ENCODE peak calls at places on chromosomes 13 and 19, in four cellular contexts. One of them, this sample, is unnamed.

GRCh38 chr19:35037716-35038622 is 3.6 kb upstream of the HPN start:
- DNase-seq in GM12878: peak; percentile 30
- DNase-seq in K562: no peak
- DNase-seq in HL-60: no peak
- DNase-seq in this sample: peak; percentile 70

GRCh38 chr13:80452279-80452678 is 111.4 kb upstream of the SPRY2 start:
- DNase-seq in K562: no peak
- DNase-seq in HL-60: no peak
- DNase-seq in GM12878: no peak
- DNase-seq in this sample: no peak

GRCh38 chr13:35554972-35555623 is 78.6 kb upstream of the MAB21L1 start:
- DNase-seq in GM12878: no peak
- DNase-seq in HL-60: no peak
- DNase-seq in K562: no peak
- DNase-seq in this sample: no peak

GRCh38 chr13:46905249-46905648 is 8.4 kb upstream of the HTR2A start:
- DNase-seq in K562: no peak
- DNase-seq in GM12878: no peak
- DNase-seq in HL-60: no peak
- DNase-seq in this sample: no peak

GRCh38 chr13:102141625-102142472 is 260.0 kb downstream of the FGF14 start:
- DNase-seq in HL-60: no peak
- DNase-seq in K562: peak; percentile 10
- DNase-seq in GM12878: no peak
- DNase-seq in this sample: no peak

GRCh38 chr19:16670291-16670690 is 9.4 kb downstream of the TMEM38A start:
- DNase-seq in HL-60: no peak
- DNase-seq in K562: no peak
- DNase-seq in GM12878: no peak
- DNase-seq in this sample: no peak

GRCh38 chr13:27913116-27913515 is 6.7 kb upstream of the PDX1 start:
- DNase-seq in K562: no peak
- DNase-seq in HL-60: no peak
- DNase-seq in GM12878: no peak
- DNase-seq in this sample: no peak

GRCh38 chr19:45782820-45783785 is 813 bp upstream of the DMPK start:
- DNase-seq in GM12878: no peak
- DNase-seq in HL-60: no peak
- DNase-seq in K562: no peak
- DNase-seq in this sample: no peak

GRCh38 chr13:113211774-113212173 is 2.4 kb downstream of the CUL4A start:
- DNase-seq in GM12878: no peak
- DNase-seq in HL-60: no peak
- DNase-seq in K562: no peak
- DNase-seq in this sample: no peak

GRCh38 chr19:54482889-54483288 is 9.8 kb upstream of the CDC42EP5 start:
- DNase-seq in HL-60: no peak
- DNase-seq in GM12878: no peak
- DNase-seq in K562: no peak
- DNase-seq in this sample: no peak

GRCh38 chr19:18225702-18226468 is at the start of gene PDE4C:
- DNase-seq in K562: no peak
- DNase-seq in GM12878: no peak
- DNase-seq in HL-60: no peak
- DNase-seq in this sample: no peak

GRCh38 chr13:39603424-39603947 is 493 bp upstream of the LHFPL6 start:
- DNase-seq in K562: no peak
- DNase-seq in HL-60: no peak
- DNase-seq in GM12878: no peak
- DNase-seq in this sample: no peak

GRCh38 chr13:110319397-110319773 is 12.3 kb downstream of the COL4A2 start:
- DNase-seq in HL-60: no peak
- DNase-seq in K562: no peak
- DNase-seq in GM12878: no peak
- DNase-seq in this sample: no peak

GRCh38 chr19:18915639-18916038 is 3.5 kb downstream of the COPE start:
- DNase-seq in K562: no peak
- DNase-seq in HL-60: no peak
- DNase-seq in GM12878: no peak
- DNase-seq in this sample: no peak

GRCh38 chr13:49594576-49594975 is 9.2 kb upstream of the RCBTB1 start:
- DNase-seq in GM12878: no peak
- DNase-seq in HL-60: no peak
- DNase-seq in K562: no peak
- DNase-seq in this sample: no peak

GRCh38 chr19:5719274-5719960 is 529 bp downstream of the LONP1 start:
- DNase-seq in HL-60: no peak
- DNase-seq in GM12878: no peak
- DNase-seq in K562: peak; percentile 13
- DNase-seq in this sample: no peak

GRCh38 chr19:29687897-29688728 is 22.9 kb downstream of the PLEKHF1 start:
- DNase-seq in HL-60: no peak
- DNase-seq in K562: no peak
- DNase-seq in GM12878: no peak
- DNase-seq in this sample: no peak

GRCh38 chr19:40799558-40800338 is 757 bp downstream of the EGLN2 start:
- DNase-seq in GM12878: no peak
- DNase-seq in HL-60: no peak
- DNase-seq in K562: no peak
- DNase-seq in this sample: no peak
- TF ChIP-seq POLR2AphosphoS5 in GM12878: peak; percentile 54
- TF ChIP-seq POLR2AphosphoS5 in HL-60: no peak
- TF ChIP-seq POLR2AphosphoS5 in K562: peak; percentile 9
- TF ChIP-seq POLR2AphosphoS5 in this sample: peak; percentile 61

GRCh38 chr13:67416047-67416925 is 186.2 kb upstream of the PCDH9 start:
- DNase-seq in K562: peak; percentile 4
- DNase-seq in HL-60: no peak
- DNase-seq in GM12878: no peak
- DNase-seq in this sample: no peak
- TF ChIP-seq SPI1 in K562: no peak
- TF ChIP-seq SPI1 in HL-60: no peak
- TF ChIP-seq SPI1 in GM12878: no peak
- TF ChIP-seq SPI1 in this sample: no peak

GRCh38 chr13:99433543-99434075 is 67.7 kb upstream of the TM9SF2 start:
- DNase-seq in GM12878: no peak
- DNase-seq in K562: no peak
- DNase-seq in HL-60: no peak
- DNase-seq in this sample: no peak

GRCh38 chr13:99434258-99434788 is 66.9 kb upstream of the TM9SF2 start:
- DNase-seq in K562: peak; percentile 68
- DNase-seq in HL-60: no peak
- DNase-seq in GM12878: no peak
- DNase-seq in this sample: no peak

GRCh38 chr13:99431927-99432636 is 69.2 kb upstream of the TM9SF2 start:
- DNase-seq in GM12878: peak; percentile 85
- DNase-seq in HL-60: no peak
- DNase-seq in K562: no peak
- DNase-seq in this sample: peak; percentile 49

GRCh38 chr13:99435116-99435515 is 66.2 kb upstream of the TM9SF2 start:
- DNase-seq in GM12878: no peak
- DNase-seq in HL-60: no peak
- DNase-seq in K562: no peak
- DNase-seq in this sample: no peak

GRCh38 chr13:99432637-99433542 is 68.4 kb upstream of the TM9SF2 start:
- DNase-seq in K562: no peak
- DNase-seq in HL-60: peak; percentile 55
- DNase-seq in GM12878: peak; percentile 97
- DNase-seq in this sample: peak; percentile 47
- TF ChIP-seq POLR2AphosphoS5 in K562: no peak
- TF ChIP-seq POLR2AphosphoS5 in HL-60: no peak
- TF ChIP-seq POLR2AphosphoS5 in GM12878: no peak
- TF ChIP-seq POLR2AphosphoS5 in this sample: no peak

GRCh38 chr13:111897846-111898215 is 169.1 kb upstream of the SOX1 start:
- DNase-seq in HL-60: no peak
- DNase-seq in GM12878: no peak
- DNase-seq in K562: no peak
- DNase-seq in this sample: no peak

GRCh38 chr13:111897178-111897845 is 169.6 kb upstream of the SOX1 start:
- DNase-seq in HL-60: no peak
- DNase-seq in GM12878: no peak
- DNase-seq in K562: no peak
- DNase-seq in this sample: no peak

GRCh38 chr13:111900390-111901180 is 166.4 kb upstream of the SOX1 start:
- DNase-seq in K562: no peak
- DNase-seq in GM12878: no peak
- DNase-seq in HL-60: no peak
- DNase-seq in this sample: no peak

GRCh38 chr13:111899714-111900389 is 167.1 kb upstream of the SOX1 start:
- DNase-seq in K562: no peak
- DNase-seq in HL-60: no peak
- DNase-seq in GM12878: no peak
- DNase-seq in this sample: no peak

GRCh38 chr13:111898956-111899713 is 167.8 kb upstream of the SOX1 start:
- DNase-seq in K562: no peak
- DNase-seq in GM12878: no peak
- DNase-seq in HL-60: no peak
- DNase-seq in this sample: no peak
- TF ChIP-seq SPI1 in K562: no peak
- TF ChIP-seq SPI1 in GM12878: no peak
- TF ChIP-seq SPI1 in HL-60: no peak
- TF ChIP-seq SPI1 in this sample: no peak

GRCh38 chr19:2059422-2060201 is 8.6 kb upstream of the MKNK2 start:
- DNase-seq in HL-60: no peak
- DNase-seq in K562: no peak
- DNase-seq in GM12878: no peak
- DNase-seq in this sample: no peak

GRCh38 chr19:2062770-2063169 is 11.7 kb upstream of the MKNK2 start:
- DNase-seq in GM12878: no peak
- DNase-seq in HL-60: no peak
- DNase-seq in K562: no peak
- DNase-seq in this sample: no peak

GRCh38 chr19:2061936-2062729 is 11.1 kb upstream of the MKNK2 start:
- DNase-seq in K562: no peak
- DNase-seq in HL-60: no peak
- DNase-seq in GM12878: no peak
- DNase-seq in this sample: no peak

GRCh38 chr19:2063824-2064223 is 12.8 kb upstream of the MKNK2 start:
- DNase-seq in K562: no peak
- DNase-seq in GM12878: no peak
- DNase-seq in HL-60: no peak
- DNase-seq in this sample: no peak

DNA sequence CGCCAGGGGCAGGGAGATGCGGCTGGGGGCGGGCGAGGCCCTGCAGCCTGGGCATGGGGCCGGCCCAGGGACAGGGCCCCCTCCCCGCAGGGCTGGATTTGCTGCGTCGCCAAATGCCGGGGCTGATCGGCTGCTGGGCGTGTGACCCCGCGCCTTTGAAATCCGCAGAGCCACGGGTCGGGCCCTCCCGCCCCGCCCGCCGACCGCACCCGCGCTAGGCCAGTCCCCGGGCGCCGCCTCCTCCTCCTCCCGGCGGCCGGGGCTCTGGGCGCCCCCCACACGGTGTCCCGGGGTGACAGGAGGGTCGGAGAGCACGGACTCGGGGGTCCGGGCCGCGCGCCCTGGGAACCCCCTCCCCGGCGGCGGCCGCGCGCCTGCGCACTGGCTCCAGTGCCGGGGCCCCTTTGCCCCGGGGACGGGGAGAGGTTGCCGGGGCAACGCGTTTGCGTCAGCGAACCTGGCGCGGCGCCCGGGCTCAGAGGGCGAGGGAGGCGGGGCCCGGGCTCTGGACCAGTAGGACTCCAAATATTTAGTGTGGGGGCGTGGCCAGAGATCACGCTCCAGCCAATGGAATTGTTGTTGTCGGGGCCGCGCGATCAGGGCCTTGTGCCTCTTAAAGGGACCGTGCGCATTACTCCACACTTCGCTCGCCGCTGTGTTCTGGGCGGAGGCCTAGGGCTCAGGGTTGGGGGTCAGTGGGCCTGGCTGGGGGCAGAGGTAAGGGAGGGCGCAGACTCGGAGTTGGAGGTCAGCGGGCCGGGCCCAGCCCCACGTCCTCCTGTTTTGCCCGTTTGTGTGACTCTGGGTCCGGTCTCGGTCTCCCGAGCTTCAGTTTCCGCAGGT is 10.3 kb upstream of the MKNK2 start:
- DNase-seq in K562: peak; percentile 97
- DNase-seq in GM12878: peak; percentile 86
- DNase-seq in HL-60: peak; percentile 98
- DNase-seq in this sample: peak; percentile 98
- TF ChIP-seq POLR2AphosphoS5 in K562: peak; percentile 62
- TF ChIP-seq POLR2AphosphoS5 in GM12878: peak; percentile 66
- TF ChIP-seq POLR2AphosphoS5 in HL-60: peak; percentile 65
- TF ChIP-seq POLR2AphosphoS5 in this sample: peak; percentile 80

DNA sequence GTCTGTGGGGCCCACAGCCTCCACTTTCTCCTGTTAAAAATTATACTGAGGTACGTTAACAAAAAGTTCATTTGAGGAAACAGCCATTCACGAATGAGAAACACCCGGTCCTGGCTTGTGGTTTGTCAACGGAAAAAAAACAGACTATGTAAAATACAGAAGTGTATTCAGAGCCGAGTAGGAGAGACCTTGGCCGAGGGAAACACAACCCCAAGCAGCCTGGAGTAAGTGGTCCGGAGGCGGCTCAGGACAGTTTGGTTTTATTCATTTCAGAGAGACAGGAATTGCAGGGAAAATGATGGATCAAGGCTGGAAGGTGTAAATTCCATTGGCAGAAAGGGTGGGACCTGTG is 714 bp downstream of the ZNF439 start:
- DNase-seq in HL-60: no peak
- DNase-seq in K562: no peak
- DNase-seq in GM12878: no peak
- DNase-seq in this sample: peak; percentile 5
- TF ChIP-seq SPI1 in HL-60: peak; percentile 38
- TF ChIP-seq SPI1 in K562: no peak
- TF ChIP-seq SPI1 in GM12878: no peak
- TF ChIP-seq SPI1 in this sample: peak; percentile 28

DNA sequence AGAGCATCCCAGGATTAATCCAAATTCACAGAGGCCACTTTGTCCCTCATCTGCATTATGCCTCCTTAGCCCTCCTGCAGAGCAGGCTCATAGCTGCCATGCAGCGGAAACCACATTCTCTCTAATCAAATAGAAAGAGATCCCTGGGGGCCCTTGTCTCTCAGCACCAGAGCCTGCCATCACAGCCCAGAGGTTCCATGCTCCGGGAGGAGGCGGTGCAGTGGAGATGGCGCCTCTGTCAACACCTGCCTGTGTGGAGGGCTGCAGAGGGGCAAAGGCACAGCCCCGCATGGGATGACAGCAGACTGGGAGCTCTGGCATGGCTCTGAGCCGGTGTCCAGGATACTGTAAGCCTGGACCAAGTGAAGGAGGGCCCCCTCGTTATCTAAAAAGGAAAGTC is 111.3 kb downstream of the SLC7A1 start:
- DNase-seq in K562: no peak
- DNase-seq in GM12878: no peak
- DNase-seq in HL-60: no peak
- DNase-seq in this sample: no peak
- TF ChIP-seq POLR2AphosphoS5 in K562: no peak
- TF ChIP-seq POLR2AphosphoS5 in GM12878: no peak
- TF ChIP-seq POLR2AphosphoS5 in HL-60: no peak
- TF ChIP-seq POLR2AphosphoS5 in this sample: no peak

DNA sequence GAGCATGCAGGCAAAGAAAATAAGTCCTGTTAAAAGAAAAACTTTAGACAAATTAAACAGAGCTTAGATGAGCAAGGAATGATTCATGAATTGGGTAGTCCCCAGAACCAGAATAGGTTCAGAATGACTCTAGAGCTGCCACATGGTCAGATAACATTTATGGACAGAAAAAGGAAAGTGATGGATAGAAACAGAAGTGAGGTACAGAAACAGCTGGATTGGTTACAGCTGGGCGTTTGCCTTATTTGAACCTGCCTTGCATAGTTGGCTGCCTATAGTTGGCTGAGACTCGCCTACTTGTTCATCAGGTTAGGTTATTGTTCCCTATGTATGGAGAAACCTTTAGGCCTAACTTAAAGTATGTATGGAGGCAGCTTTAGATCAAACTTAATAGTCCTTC is 35.4 kb downstream of the WDFY2 start:
- DNase-seq in HL-60: no peak
- DNase-seq in K562: no peak
- DNase-seq in GM12878: no peak
- DNase-seq in this sample: no peak
- TF ChIP-seq SPI1 in HL-60: no peak
- TF ChIP-seq SPI1 in K562: no peak
- TF ChIP-seq SPI1 in GM12878: no peak
- TF ChIP-seq SPI1 in this sample: no peak